ENCODE peak calls at places on chromosomes 2 and 18, in ten cellular contexts. P is neural progenitor cell, F is uterus, C is mammary epithelial cell, B is A673, R is left ventricle myocardium inferior, M is thyroid gland, V is cardiac muscle cell, U is body of pancreas, X is heart right ventricle. T is an unnamed sample. For H3K36me3, the result is how much of the 10 kb centered on the place peaks cover.

GRCh38 chr2:20930928-20931327 is 108.0 kb upstream of the LDAH start:
- DNase-seq in P (no peak), F (no peak), C (peak), B (no peak), R (no peak), M (no peak), V (peak), U (no peak), X (no peak), T (no peak)

GRCh38 chr2:27075219-27075871 is 3.1 kb upstream of the EMILIN1 start:
- DNase-seq in P (no peak), F (peak), C (no peak), B (peak), R (peak), M (peak), V (peak), U (no peak), X (peak), T (peak)

GRCh38 chr2:30768708-30769580 is 38.3 kb downstream of the CAPN13 start:
- DNase-seq in P (no peak), F (no peak), C (no peak), B (no peak), R (no peak), M (no peak), V (no peak), U (no peak), X (no peak), T (no peak)

GRCh38 chr2:160615706-160616105 is 122.1 kb upstream of the RBMS1 start:
- DNase-seq in P (no peak), F (no peak), C (no peak), B (no peak), R (no peak), M (no peak), V (no peak), U (no peak), X (no peak), T (no peak)

GRCh38 chr2:32895424-32895823 is 51.3 kb upstream of the LTBP1 start:
- DNase-seq in P (no peak), F (no peak), C (no peak), B (no peak), R (no peak), M (no peak), V (no peak), U (no peak), X (no peak), T (no peak)

GRCh38 chr18:22346968-22347611 is 70.6 kb downstream of the CTAGE1 start:
- DNase-seq in P (peak), F (peak), C (no peak), B (no peak), R (peak), M (peak), V (peak), U (peak), X (peak), T (no peak)

GRCh38 chr18:10081477-10081876 is 167.7 kb downstream of the VAPA start:
- DNase-seq in P (no peak), F (no peak), C (no peak), B (no peak), R (no peak), M (peak), V (peak), U (no peak), X (no peak), T (no peak)

GRCh38 chr2:40204268-40204667 is 247.6 kb downstream of the SLC8A1 start:
- DNase-seq in P (peak), F (no peak), C (no peak), B (no peak), R (no peak), M (no peak), V (no peak), U (no peak), X (no peak), T (no peak)

GRCh38 chr2:15357186-15357585 is 203.9 kb downstream of the NBAS start:
- DNase-seq in P (no peak), F (no peak), C (no peak), B (no peak), R (no peak), M (no peak), V (no peak), U (no peak), X (no peak), T (no peak)

GRCh38 chr18:48541747-48542108 is 2.9 kb downstream of the CTIF start:
- DNase-seq in P (no peak), F (no peak), C (no peak), B (no peak), R (no peak), M (no peak), V (no peak), U (no peak), X (no peak), T (no peak)
- H3K27ac ChIP-seq in P (no peak), F (peak), C (peak), B (no peak), R (peak), M (peak), V (no peak), U (peak), X (peak), T (no peak)

GRCh38 chr2:88671786-88672427 is 19.6 kb upstream of the RPIA start:
- DNase-seq in P (peak), F (no peak), C (peak), B (peak), R (no peak), M (no peak), V (peak), U (no peak), X (no peak), T (peak)

GRCh38 chr2:88669371-88670214 is 21.9 kb upstream of the RPIA start:
- DNase-seq in P (peak), F (no peak), C (peak), B (peak), R (no peak), M (peak), V (peak), U (peak), X (no peak), T (peak)

GRCh38 chr2:88668862-88669261 is 22.6 kb upstream of the RPIA start:
- DNase-seq in P (no peak), F (no peak), C (no peak), B (no peak), R (no peak), M (no peak), V (no peak), U (no peak), X (no peak), T (no peak)

GRCh38 chr2:88673363-88673762 is 18.1 kb upstream of the RPIA start:
- DNase-seq in P (no peak), F (no peak), C (no peak), B (no peak), R (no peak), M (no peak), V (no peak), U (no peak), X (no peak), T (no peak)
- H3K36me3 ChIP-seq in P (under half), F (under half), C (under half), B (under half), R (under half), M (under half), V (under half), U (under half), X (under half), T (under half)

DNA sequence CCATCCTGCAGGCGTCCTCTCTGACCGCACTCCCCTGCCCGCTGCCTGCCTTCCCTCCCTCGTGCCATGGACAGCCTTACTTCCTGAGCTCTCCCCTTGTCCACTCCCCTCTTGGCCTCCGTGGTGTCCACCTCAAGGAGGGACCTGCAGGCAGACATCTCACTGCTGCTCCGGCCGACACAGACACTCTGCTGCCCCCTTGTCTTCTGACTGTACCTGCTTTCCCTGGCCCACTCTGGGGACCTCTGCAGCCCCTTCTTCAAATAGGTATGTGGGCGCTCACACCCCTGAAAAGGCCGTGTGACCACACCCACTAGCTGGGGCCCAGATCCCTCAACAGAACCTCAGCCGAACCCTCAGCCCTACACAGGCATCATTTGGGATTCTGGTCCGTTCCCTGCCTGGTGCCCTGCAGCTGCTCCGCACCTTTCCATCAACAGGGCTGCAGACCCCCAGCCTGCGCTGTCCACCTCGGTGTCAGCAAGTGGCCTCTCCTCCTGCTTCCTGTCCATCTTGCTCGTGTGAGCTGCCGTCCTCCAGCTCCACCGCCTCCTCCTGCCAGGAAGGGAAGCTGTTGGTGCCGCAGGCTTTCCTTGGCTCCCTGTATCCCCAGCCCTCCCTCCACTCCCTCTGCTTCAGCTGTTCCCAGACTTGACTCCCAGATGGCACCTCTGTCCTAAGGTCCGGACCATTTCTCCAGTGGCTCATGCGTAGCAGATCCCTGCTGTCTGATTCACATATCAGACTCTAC is 94.1 kb downstream of the KLHL29 start:
- DNase-seq in P (no peak), F (no peak), C (no peak), B (no peak), R (no peak), M (no peak), V (no peak), U (no peak), X (no peak), T (no peak)
- H3K27ac ChIP-seq in P (no peak), F (no peak), C (no peak), B (no peak), R (no peak), M (no peak), V (no peak), U (no peak), X (no peak), T (no peak)

GRCh38 chr18:35253655-35254287 is 12.9 kb downstream of the ZNF397 start:
- DNase-seq in P (no peak), F (no peak), C (no peak), B (no peak), R (no peak), M (no peak), V (no peak), U (no peak), X (no peak), T (no peak)
- H3K36me3 ChIP-seq in P (under half), F (under half), C (under half), B (under half), R (half or more), M (under half), V (under half), U (under half), X (under half), T (under half)

GRCh38 chr2:99169534-99169933 is 11.3 kb downstream of the MITD1 start:
- DNase-seq in P (no peak), F (no peak), C (no peak), B (no peak), R (no peak), M (no peak), V (no peak), U (no peak), X (no peak), T (no peak)
- H3K27ac ChIP-seq in P (no peak), F (no peak), C (no peak), B (no peak), R (no peak), M (no peak), V (no peak), U (no peak), X (no peak), T (peak)

DNA sequence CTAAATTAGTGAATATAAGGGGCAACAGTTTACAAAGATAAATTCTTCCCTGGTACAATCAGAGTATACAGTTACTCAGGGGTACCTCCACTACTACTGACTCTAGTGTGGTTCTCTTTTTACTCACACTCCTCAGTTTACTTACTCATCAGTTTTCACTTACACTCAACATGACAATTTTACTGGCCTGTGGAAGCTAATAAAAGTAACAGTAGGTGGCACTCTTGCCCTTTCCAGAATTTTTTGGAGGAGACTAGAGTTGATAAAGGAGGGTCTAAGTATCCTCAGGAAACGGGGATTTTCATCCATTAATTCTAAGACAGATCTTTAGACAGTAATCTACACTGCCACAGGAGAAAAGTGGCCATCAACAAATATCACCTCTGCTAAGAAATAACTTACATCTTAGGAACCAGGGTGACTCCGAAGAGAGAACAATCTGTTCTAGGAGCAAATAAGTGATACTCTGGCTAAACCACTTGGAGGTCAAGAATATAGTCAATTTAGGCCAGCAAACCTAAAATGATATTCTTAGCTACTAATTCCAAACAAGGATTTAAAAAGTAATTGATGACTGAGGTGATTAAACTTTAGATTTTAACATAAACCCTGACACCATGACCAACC is 61.3 kb downstream of the ATL2 start:
- DNase-seq in P (peak), F (no peak), C (peak), B (peak), R (no peak), M (no peak), V (peak), U (no peak), X (peak), T (peak)
- H3K36me3 ChIP-seq in P (under half), F (under half), C (under half), B (half or more), R (half or more), M (under half), V (under half), U (under half), X (under half), T (half or more)

GRCh38 chr2:203890733-203891132 is 23.2 kb downstream of the CTLA4 start:
- DNase-seq in P (no peak), F (no peak), C (no peak), B (no peak), R (no peak), M (no peak), V (no peak), U (no peak), X (no peak), T (no peak)
- H3K27ac ChIP-seq in P (no peak), F (no peak), C (no peak), B (no peak), R (no peak), M (no peak), V (no peak), U (no peak), X (no peak), T (no peak)

GRCh38 chr18:2723207-2723606 is 67.7 kb downstream of the SMCHD1 start:
- DNase-seq in P (no peak), F (no peak), C (no peak), B (no peak), R (no peak), M (no peak), V (no peak), U (no peak), X (no peak), T (no peak)
- H3K36me3 ChIP-seq in P (under half), F (under half), C (under half), B (half or more), R (half or more), M (under half), V (under half), U (under half), X (under half), T (half or more)

DNA sequence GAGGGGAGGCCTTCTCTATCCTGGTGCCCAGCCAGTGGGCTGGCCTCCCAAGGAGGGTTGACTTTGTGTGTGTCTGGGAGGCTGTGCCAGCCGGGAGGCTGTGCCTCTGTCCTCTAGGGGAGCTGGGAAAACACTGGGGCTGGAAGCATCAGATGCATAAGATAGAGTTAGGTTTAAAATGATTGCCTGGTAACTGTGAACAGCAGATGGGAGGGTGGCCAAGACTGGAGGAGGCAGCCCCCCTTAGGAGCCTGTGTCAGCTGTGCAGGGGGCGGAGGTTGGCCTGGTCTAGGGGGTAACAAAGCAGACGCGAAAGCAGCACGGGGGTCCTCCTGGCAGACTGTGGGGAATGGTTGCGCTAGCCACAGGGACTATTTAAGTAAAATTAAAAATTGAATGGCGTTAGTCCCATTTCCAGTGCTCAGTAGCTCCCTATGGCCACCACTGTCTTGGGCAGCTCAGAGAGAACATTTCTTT is 1.3 kb downstream of the ING5 start:
- DNase-seq in P (no peak), F (no peak), C (no peak), B (peak), R (no peak), M (no peak), V (peak), U (no peak), X (no peak), T (no peak)
- H3K27ac ChIP-seq in P (no peak), F (peak), C (peak), B (peak), R (peak), M (no peak), V (no peak), U (peak), X (no peak), T (no peak)

GRCh38 chr2:189794308-189794707 is 10.1 kb downstream of the PMS1 start:
- DNase-seq in P (no peak), F (no peak), C (no peak), B (no peak), R (no peak), M (no peak), V (no peak), U (no peak), X (no peak), T (no peak)
- H3K36me3 ChIP-seq in P (under half), F (under half), C (under half), B (half or more), R (half or more), M (under half), V (under half), U (under half), X (under half), T (half or more)

T was measured in Karpas-422.